ENCODE peak calls at places on chromosomes 11 and 22, in five cellular contexts. R is colonic mucosa; X is lower leg skin; Q is CD8-positive, alpha-beta T cell; T is adrenal gland. N is an unnamed sample.

GRCh38 chr22:39725351-39726035 is 154.9 kb downstream of the CACNA1I start:
- DNase-seq in R (no peak), X (no peak), Q (no peak), T (no peak), N (no peak)

GRCh38 chr11:6667733-6668374 is 12.2 kb upstream of the DCHS1 start:
- DNase-seq in R (no peak), X (no peak), Q (peak), T (no peak), N (no peak)

GRCh38 chr22:31046591-31047226 is 34.4 kb upstream of the SMTN start:
- DNase-seq in R (no peak), X (peak), Q (no peak), T (peak), N (peak)

GRCh38 chr11:28011813-28012212 is 96.1 kb downstream of the KIF18A start:
- DNase-seq in R (no peak), X (no peak), Q (no peak), T (no peak), N (no peak)

GRCh38 chr11:82038151-82038550 is 695.5 kb downstream of the FAM181B start:
- DNase-seq in R (no peak), X (no peak), Q (no peak), T (no peak), N (no peak)

GRCh38 chr11:79437274-79437980 is 3.4 kb downstream of the TENM4 start:
- DNase-seq in R (peak), X (no peak), Q (no peak), T (peak), N (peak)

GRCh38 chr11:61537326-61537725 is 28.8 kb downstream of the LRRC10B start:
- DNase-seq in R (no peak), X (no peak), Q (no peak), T (no peak), N (no peak)

GRCh38 chr11:76910620-76911414 is 50.1 kb downstream of the ACER3 start:
- DNase-seq in R (peak), X (peak), Q (no peak), T (peak), N (peak)

GRCh38 chr11:117915219-117915618 is 14.0 kb downstream of the TMPRSS13 start:
- DNase-seq in R (no peak), X (no peak), Q (no peak), T (no peak), N (no peak)

GRCh38 chr11:6431861-6432260 is 8.9 kb downstream of the HPX start:
- DNase-seq in R (no peak), X (no peak), Q (no peak), T (peak), N (no peak)

GRCh38 chr11:827146-827860 is 416 bp upstream of the CRACR2B start:
- DNase-seq in R (peak), X (no peak), Q (no peak), T (no peak), N (no peak)

GRCh38 chr11:8719260-8720190 is 36.9 kb downstream of the RPL27A start:
- DNase-seq in R (no peak), X (peak), Q (no peak), T (peak), N (peak)

GRCh38 chr11:72751293-72752087 is 718 bp downstream of the ARAP1 start:
- DNase-seq in R (no peak), X (no peak), Q (no peak), T (no peak), N (no peak)

GRCh38 chr22:29503811-29504372 is 23.9 kb downstream of the NEFH start:
- DNase-seq in R (peak), X (peak), Q (no peak), T (peak), N (peak)

GRCh38 chr11:123300874-123301695 is 106.0 kb upstream of the CLMP start:
- DNase-seq in R (no peak), X (no peak), Q (no peak), T (no peak), N (no peak)

GRCh38 chr11:92789761-92790160 is 179.7 kb upstream of the MTNR1B start:
- DNase-seq in R (no peak), X (no peak), Q (no peak), T (peak), N (no peak)

GRCh38 chr11:38460901-38461300 is 1862.9 kb upstream of the RAG2 start:
- DNase-seq in R (no peak), X (no peak), Q (no peak), T (no peak), N (no peak)

GRCh38 chr11:45082744-45083543 is 63.5 kb upstream of the PRDM11 start:
- DNase-seq in R (no peak), X (no peak), Q (no peak), T (no peak), N (no peak)

GRCh38 chr22:37276771-37277170 is 5.5 kb upstream of the CYTH4 start:
- DNase-seq in R (no peak), X (no peak), Q (no peak), T (no peak), N (no peak)

GRCh38 chr11:100978442-100978841 is 151.2 kb downstream of the PGR start:
- DNase-seq in R (no peak), X (no peak), Q (no peak), T (no peak), N (no peak)

DNA sequence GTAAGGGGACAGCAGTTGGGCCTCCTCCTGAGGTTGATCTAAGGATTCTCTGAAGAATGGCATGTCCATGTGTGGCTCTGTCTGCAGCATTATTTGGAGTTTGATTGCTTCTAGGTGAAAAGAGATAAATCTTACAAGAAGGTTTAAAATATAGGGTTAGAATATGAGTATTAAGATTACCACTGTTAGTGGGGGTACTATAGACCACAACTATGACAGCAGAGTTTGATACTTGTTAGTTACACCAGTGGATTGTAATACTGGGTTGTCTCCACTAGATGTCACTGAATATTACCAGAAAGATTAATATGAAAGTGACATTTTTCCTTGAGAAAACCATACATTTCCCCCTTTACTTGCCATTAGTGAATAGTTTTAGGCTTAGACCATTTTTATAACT is 47.9 kb downstream of the ZNF280B start:
- DNase-seq in R (no peak), X (no peak), Q (no peak), T (no peak), N (no peak)
- TF ChIP-seq CTCF in R (peak), X (no peak), Q (peak), T (peak), N (peak)

DNA sequence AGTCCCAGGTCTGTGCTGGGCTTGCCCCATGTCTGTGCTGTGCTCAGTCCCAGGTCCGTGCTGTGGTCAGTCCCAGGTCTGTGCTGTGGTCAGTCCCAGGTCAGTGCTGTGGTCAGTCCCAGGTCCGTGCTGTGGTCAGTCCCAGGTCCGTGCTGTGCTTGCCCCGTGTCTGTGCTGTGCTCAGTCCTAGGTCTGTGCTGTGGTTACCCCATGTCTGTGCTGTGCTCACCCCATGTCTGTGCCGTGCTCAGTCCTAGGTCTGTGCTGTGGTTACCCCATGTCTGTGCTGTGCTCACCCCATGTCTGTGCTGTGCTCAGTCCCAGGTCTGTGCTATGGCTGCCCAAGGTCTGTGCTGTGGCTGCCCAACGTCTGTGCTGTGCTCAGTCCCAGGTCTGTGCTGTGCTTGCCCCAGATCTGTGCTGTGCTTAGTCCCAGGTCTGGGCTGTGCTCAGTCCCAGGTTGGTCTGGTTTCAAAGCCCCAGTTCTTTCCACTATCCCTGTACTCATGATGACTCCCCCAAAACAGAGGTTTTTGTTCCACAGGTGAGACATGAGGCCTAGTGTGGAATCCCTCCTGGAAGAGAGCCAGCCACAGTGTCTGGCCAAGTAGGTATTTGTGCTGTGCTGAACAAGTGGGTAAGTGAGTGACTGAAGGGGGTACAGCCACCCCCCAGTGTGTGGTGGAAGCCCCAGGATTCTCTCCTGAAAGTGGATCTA is 34.8 kb downstream of the IRAG1 start:
- DNase-seq in R (no peak), X (no peak), Q (no peak), T (no peak), N (no peak)
- H3K4me3 ChIP-seq in R (no peak), X (no peak), Q (no peak), T (no peak), N (no peak)

DNA sequence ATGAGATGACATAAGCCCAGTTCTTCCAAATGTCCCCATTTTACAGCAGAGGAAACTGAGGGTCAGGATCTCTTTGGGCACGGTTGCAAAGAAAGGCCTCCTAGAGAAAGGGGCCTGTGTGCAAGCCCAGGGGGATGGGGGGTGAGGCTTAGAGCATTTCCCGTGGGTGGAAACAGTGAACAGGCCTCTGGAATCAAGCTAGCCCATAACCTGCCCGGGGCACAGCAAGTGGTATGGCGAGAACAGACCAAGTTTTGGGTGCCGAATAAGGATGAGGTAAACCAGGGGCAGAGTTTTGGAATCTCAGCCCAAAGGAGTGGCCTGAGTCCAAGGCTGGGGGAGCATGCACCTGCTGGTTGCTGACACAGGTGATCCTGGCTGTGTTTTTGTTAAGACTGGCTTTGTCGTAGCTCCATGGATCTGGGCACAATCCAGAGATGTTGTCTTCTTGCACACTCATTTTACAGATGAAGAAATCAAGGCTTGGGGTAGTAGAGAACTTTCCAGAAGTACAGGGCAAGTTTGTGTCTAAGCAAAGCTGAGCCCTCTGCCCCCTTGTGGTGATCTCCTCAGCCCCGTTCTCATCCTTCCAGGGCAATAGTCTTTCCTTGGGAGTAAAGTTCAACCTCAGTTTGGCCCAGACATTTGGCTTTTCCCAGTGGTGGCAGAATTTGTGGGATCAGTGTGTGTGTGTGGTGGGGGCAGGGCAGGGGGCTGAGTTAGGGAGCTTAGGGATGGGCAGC is 53.5 kb upstream of the MYEOV start:
- DNase-seq in R (peak), X (no peak), Q (no peak), T (no peak), N (no peak)
- TF ChIP-seq CTCF in R (peak), X (no peak), Q (no peak), T (no peak), N (no peak)

GRCh38 chr11:110158317-110159200 is 65.4 kb downstream of the ZC3H12C start:
- DNase-seq in R (no peak), X (no peak), Q (no peak), T (peak), N (no peak)
- H3K4me3 ChIP-seq in R (no peak), X (no peak), Q (no peak), T (no peak), N (no peak)

DNA sequence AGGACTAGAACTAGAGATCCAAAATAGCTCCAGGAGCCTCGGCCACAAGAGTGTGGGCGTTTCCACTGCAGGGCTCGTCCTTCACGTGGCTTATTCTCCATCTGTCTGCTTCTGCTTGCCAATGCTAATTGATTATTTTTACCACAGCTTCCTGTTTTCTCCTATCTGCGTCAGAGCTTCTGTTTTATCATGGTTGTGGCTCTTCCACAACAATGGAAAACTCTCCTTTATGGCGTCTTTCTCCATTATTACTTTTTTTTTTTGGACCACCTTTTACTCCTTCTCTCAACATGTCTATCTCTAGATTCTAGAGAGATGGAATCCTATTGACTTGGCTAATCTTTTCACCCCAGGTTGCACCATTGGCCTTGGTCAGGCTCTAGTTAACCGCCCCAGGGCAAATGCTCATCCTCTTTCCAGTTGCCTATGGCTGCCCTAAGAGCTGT is 25.9 kb downstream of the CAT start:
- DNase-seq in R (no peak), X (no peak), Q (no peak), T (peak), N (no peak)
- TF ChIP-seq CTCF in R (no peak), X (no peak), Q (no peak), T (no peak), N (no peak)

DNA sequence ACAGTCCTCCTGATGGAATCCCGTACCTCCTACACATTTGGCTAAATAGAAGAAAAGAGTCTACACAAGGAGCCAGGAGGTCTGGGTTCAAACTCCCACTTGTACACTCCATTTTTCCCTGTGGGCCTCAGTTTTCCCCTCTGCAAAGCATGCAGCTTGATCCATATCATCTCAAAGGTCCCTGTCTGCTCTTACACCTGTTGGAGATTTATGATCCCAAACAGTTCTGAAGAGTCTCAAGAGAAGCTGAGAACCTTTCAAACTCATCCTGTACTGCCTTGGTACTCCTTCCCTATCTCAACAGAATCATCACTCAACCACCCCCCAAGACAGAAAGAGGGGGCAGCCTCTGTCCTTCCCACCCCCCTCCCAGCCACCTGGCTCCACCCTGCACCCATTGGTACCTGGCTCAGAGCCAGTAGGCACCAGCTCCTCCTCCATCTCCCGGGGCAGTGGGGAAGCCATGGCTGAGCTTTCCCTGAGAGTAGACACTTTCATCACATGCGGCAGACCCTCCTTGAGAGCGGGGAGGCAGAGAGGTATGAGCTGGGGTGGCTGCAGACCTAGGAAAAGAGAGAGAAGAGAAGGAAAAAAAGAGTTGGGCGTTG is 3.3 kb downstream of the TNKS1BP1 start:
- DNase-seq in R (peak), X (no peak), Q (no peak), T (no peak), N (no peak)
- H3K4me3 ChIP-seq in R (peak), X (peak), Q (no peak), T (no peak), N (peak)

GRCh38 chr11:64000026-64000739 is 13.9 kb downstream of the OTUB1 start:
- DNase-seq in R (peak), X (no peak), Q (peak), T (peak), N (peak)
- TF ChIP-seq CTCF in R (peak), X (no peak), Q (peak), T (peak), N (peak)

GRCh38 chr11:3170756-3171670 is 5.9 kb upstream of the OSBPL5 start:
- DNase-seq in R (no peak), X (no peak), Q (no peak), T (no peak), N (peak)

GRCh38 chr11:3169235-3169951 is 4.3 kb upstream of the OSBPL5 start:
- DNase-seq in R (no peak), X (no peak), Q (no peak), T (peak), N (peak)

GRCh38 chr11:3171931-3172560 is 6.9 kb upstream of the OSBPL5 start:
- DNase-seq in R (no peak), X (no peak), Q (no peak), T (no peak), N (peak)

GRCh38 chr11:3167143-3168119 is 2.3 kb upstream of the OSBPL5 start:
- DNase-seq in R (no peak), X (no peak), Q (no peak), T (no peak), N (no peak)

GRCh38 chr11:3169952-3170755 is 5.0 kb upstream of the OSBPL5 start:
- DNase-seq in R (no peak), X (no peak), Q (no peak), T (no peak), N (peak)
- H3K4me3 ChIP-seq in R (no peak), X (no peak), Q (peak), T (no peak), N (peak)

GRCh38 chr22:24772493-24773220 is 1.9 kb downstream of the PIWIL3 start:
- DNase-seq in R (no peak), X (no peak), Q (no peak), T (peak), N (no peak)

GRCh38 chr22:24763872-24764485 is 10.5 kb downstream of the PIWIL3 start:
- DNase-seq in R (no peak), X (no peak), Q (no peak), T (no peak), N (no peak)

DNA sequence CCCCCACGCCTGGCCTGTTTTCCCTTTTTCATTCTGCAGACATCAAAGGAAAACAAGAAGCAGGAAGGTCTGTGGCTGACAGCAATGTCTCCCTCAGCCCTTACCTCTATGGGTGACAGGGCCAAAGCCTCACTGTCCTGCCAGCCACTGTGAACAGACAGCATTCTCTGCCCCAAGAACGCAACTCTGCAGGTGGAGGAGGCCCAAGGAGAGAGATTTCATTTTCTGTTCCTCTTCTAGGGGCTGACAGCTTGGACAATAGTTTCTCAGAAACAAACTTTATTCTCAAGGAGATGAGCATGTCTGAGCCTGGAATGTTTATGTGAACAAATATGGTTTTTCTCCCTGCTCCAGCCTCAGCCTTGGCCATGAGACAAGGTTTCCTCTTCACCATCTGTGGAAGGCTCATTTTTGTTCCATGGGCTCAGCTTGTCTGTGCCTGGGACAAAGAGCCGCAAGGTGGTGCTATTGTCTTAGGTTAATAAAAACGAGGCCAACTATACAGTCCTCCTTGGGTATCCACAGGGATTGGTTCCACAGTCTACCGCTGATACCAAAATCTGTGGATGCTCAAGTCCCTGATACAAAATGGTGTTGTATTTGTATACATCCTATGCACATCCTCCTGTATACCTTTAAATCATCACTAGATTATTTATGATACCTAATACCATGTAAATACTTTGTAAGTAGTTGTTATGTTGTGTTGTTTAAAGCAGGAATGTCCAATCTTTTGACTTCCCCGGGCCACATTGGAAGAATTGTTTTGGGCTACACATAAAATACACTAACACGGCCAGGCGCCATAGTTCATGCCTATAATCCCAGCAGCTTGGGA is 5.8 kb downstream of the PIWIL3 start:
- DNase-seq in R (peak), X (peak), Q (peak), T (peak), N (no peak)
- TF ChIP-seq CTCF in R (peak), X (no peak), Q (peak), T (peak), N (peak)

DNA sequence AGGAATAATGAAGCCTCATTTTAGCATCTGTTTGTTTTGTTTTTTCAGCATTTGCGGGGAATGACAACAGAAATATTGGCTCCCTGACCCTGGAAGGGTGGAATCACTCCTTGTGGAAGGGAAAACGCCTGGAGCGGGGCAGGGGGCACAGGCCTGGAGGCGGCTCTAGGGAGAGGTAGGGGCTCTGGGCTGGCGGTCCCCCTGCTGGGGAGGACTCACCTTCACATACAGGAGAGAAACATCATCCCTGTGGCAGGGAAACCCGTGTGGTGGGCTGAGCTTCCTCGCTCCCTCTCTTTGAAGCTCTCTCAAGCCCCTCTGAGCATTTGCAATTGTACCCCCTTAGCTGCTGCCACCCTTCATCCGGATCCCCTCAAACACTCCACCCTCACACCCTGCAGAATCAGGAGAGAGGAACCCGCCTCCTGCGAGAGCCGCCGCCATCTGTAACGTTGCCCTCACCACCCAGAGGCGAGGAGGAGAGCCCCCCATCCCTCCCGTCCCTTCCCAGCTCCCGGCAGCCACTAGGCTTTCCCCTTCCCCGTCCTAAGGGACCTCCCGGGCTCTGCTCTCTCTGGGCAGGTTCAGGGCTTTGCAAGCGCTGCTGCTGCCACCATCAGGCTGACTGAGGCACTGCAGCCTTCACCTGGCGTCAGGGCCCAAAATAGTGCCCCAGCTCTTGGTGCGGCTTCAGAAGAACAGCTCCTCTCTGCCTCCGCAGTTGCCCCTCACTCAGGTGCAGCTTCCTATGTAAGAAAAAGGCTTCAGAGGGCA is 10.4 kb downstream of the KIRREL3 start:
- DNase-seq in R (peak), X (peak), Q (peak), T (peak), N (peak)
- H3K4me3 ChIP-seq in R (no peak), X (no peak), Q (no peak), T (no peak), N (no peak)

N was measured in psoas muscle.